ENCODE peak calls at places on chromosome X, in five cellular contexts. One of them, this sample, is unnamed.

GRCh38 chrX:30620980-30621716 is 32.1 kb upstream of the GK start:
- DNase-seq in HCT116: no peak
- DNase-seq in foreskin fibroblast: peak; percentile 65
- DNase-seq in BJ: peak; percentile 68
- DNase-seq in omental fat pad: no peak
- DNase-seq in this sample: peak; percentile 87

GRCh38 chrX:134798472-134798871 is 140.2 kb upstream of the PLAC1 start:
- DNase-seq in foreskin fibroblast: no peak
- DNase-seq in BJ: no peak
- DNase-seq in HCT116: no peak
- DNase-seq in omental fat pad: no peak
- DNase-seq in this sample: no peak

GRCh38 chrX:54894159-54894558 is 26.5 kb upstream of the TRO start:
- DNase-seq in omental fat pad: no peak
- DNase-seq in BJ: no peak
- DNase-seq in HCT116: no peak
- DNase-seq in foreskin fibroblast: no peak
- DNase-seq in this sample: no peak

GRCh38 chrX:28576117-28576516 is 11.1 kb upstream of the IL1RAPL1 start:
- DNase-seq in foreskin fibroblast: no peak
- DNase-seq in BJ: no peak
- DNase-seq in omental fat pad: no peak
- DNase-seq in HCT116: no peak
- DNase-seq in this sample: no peak

GRCh38 chrX:110746014-110746413 is 49.6 kb downstream of the CHRDL1 start:
- DNase-seq in omental fat pad: no peak
- DNase-seq in HCT116: no peak
- DNase-seq in BJ: no peak
- DNase-seq in foreskin fibroblast: no peak
- DNase-seq in this sample: no peak

GRCh38 chrX:9595131-9595530 is 130.3 kb downstream of the TBL1X start:
- DNase-seq in foreskin fibroblast: no peak
- DNase-seq in omental fat pad: no peak
- DNase-seq in HCT116: no peak
- DNase-seq in BJ: no peak
- DNase-seq in this sample: peak; percentile 5

GRCh38 chrX:70479970-70480659 is 35.5 kb downstream of the DLG3 start:
- DNase-seq in BJ: no peak
- DNase-seq in foreskin fibroblast: no peak
- DNase-seq in omental fat pad: no peak
- DNase-seq in HCT116: no peak
- DNase-seq in this sample: peak; percentile 35

GRCh38 chrX:31546130-31546529 is 474.3 kb upstream of the FTHL17 start:
- DNase-seq in omental fat pad: no peak
- DNase-seq in BJ: peak; percentile 12
- DNase-seq in HCT116: no peak
- DNase-seq in foreskin fibroblast: peak; percentile 57
- DNase-seq in this sample: peak; percentile 85

GRCh38 chrX:10043386-10043785 is 76.2 kb downstream of the CLDN34 start:
- DNase-seq in foreskin fibroblast: no peak
- DNase-seq in BJ: no peak
- DNase-seq in HCT116: no peak
- DNase-seq in omental fat pad: no peak
- DNase-seq in this sample: no peak

GRCh38 chrX:123878177-123878576 is 18.3 kb downstream of the XIAP start:
- DNase-seq in foreskin fibroblast: no peak
- DNase-seq in BJ: no peak
- DNase-seq in omental fat pad: no peak
- DNase-seq in HCT116: no peak
- DNase-seq in this sample: no peak

GRCh38 chrX:17214962-17215361 is 160.0 kb upstream of the NHS start:
- DNase-seq in foreskin fibroblast: peak; percentile 1
- DNase-seq in BJ: no peak
- DNase-seq in omental fat pad: no peak
- DNase-seq in HCT116: no peak
- DNase-seq in this sample: peak; percentile 0

GRCh38 chrX:151359931-151360871 is 36.8 kb upstream of the VMA21 start:
- DNase-seq in omental fat pad: no peak
- DNase-seq in foreskin fibroblast: no peak
- DNase-seq in BJ: no peak
- DNase-seq in HCT116: no peak
- DNase-seq in this sample: peak; percentile 5

GRCh38 chrX:47321978-47322377 is 48.4 kb upstream of the ZNF157 start:
- DNase-seq in BJ: no peak
- DNase-seq in HCT116: no peak
- DNase-seq in omental fat pad: no peak
- DNase-seq in foreskin fibroblast: no peak
- DNase-seq in this sample: no peak

GRCh38 chrX:2500681-2501151 is at the start of the genes DHRSX and ZBED1:
- DNase-seq in foreskin fibroblast: no peak
- DNase-seq in HCT116: no peak
- DNase-seq in omental fat pad: no peak
- DNase-seq in BJ: no peak
- DNase-seq in this sample: peak; percentile 41

GRCh38 chrX:39576081-39576701 is 521.6 kb downstream of the BCOR start:
- DNase-seq in HCT116: no peak
- DNase-seq in BJ: no peak
- DNase-seq in omental fat pad: no peak
- DNase-seq in foreskin fibroblast: no peak
- DNase-seq in this sample: no peak

GRCh38 chrX:20374866-20375530 is 108.3 kb upstream of the RPS6KA3 start:
- DNase-seq in HCT116: no peak
- DNase-seq in omental fat pad: no peak
- DNase-seq in BJ: no peak
- DNase-seq in foreskin fibroblast: no peak
- DNase-seq in this sample: no peak

GRCh38 chrX:32780109-32780508 is 431.2 kb downstream of the DMD start:
- DNase-seq in omental fat pad: no peak
- DNase-seq in BJ: no peak
- DNase-seq in foreskin fibroblast: no peak
- DNase-seq in HCT116: no peak
- DNase-seq in this sample: no peak

GRCh38 chrX:49106930-49107329 is 16.6 kb downstream of the GPKOW start:
- DNase-seq in HCT116: no peak
- DNase-seq in foreskin fibroblast: peak; percentile 32
- DNase-seq in omental fat pad: no peak
- DNase-seq in BJ: no peak
- DNase-seq in this sample: peak; percentile 62

GRCh38 chrX:24774650-24775049 is 80.9 kb downstream of the POLA1 start:
- DNase-seq in foreskin fibroblast: no peak
- DNase-seq in omental fat pad: no peak
- DNase-seq in BJ: no peak
- DNase-seq in HCT116: no peak
- DNase-seq in this sample: no peak

GRCh38 chrX:68686684-68687045 is 39.2 kb downstream of the STARD8 start:
- DNase-seq in HCT116: no peak
- DNase-seq in foreskin fibroblast: no peak
- DNase-seq in BJ: no peak
- DNase-seq in omental fat pad: no peak
- DNase-seq in this sample: peak; percentile 49

DNA sequence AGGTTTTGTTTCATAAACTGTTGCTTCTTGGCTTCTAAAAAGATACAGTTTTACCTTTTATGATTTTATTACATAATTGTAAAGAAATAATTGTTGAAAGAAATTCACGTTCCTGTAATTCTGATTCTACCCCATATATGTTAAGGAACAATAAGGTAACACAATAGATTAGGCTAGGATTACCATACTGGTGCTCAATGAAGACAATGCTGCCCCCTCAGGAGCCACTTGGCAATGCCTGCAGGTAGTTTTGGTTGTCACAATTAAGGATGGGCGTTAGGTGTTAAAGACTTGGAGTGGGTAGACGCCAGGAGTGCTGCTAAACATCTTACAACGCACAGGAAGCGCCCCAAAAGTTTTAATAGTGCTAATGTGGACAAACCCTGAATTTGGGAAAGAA is 133.2 kb downstream of the NLGN4X start:
- DNase-seq in omental fat pad: no peak
- DNase-seq in HCT116: no peak
- DNase-seq in foreskin fibroblast: no peak
- DNase-seq in BJ: no peak
- DNase-seq in this sample: no peak
- TF ChIP-seq CTCF in omental fat pad: no peak
- TF ChIP-seq CTCF in HCT116: no peak
- TF ChIP-seq CTCF in foreskin fibroblast: no peak
- TF ChIP-seq CTCF in BJ: no peak
- TF ChIP-seq CTCF in this sample: no peak

GRCh38 chrX:25968920-25969319 is 169.2 kb upstream of the MAGEB18 start:
- DNase-seq in foreskin fibroblast: no peak
- DNase-seq in BJ: no peak
- DNase-seq in HCT116: no peak
- DNase-seq in omental fat pad: no peak
- DNase-seq in this sample: peak; percentile 48
- TF ChIP-seq CTCF in foreskin fibroblast: no peak
- TF ChIP-seq CTCF in BJ: no peak
- TF ChIP-seq CTCF in HCT116: peak; percentile 23
- TF ChIP-seq CTCF in omental fat pad: no peak
- TF ChIP-seq CTCF in this sample: peak; percentile 39

GRCh38 chrX:120205816-120206753 is 44.5 kb upstream of the ZBTB33 start:
- DNase-seq in HCT116: no peak
- DNase-seq in BJ: no peak
- DNase-seq in omental fat pad: no peak
- DNase-seq in foreskin fibroblast: no peak
- DNase-seq in this sample: no peak
- TF ChIP-seq CTCF in HCT116: no peak
- TF ChIP-seq CTCF in BJ: no peak
- TF ChIP-seq CTCF in omental fat pad: no peak
- TF ChIP-seq CTCF in foreskin fibroblast: no peak
- TF ChIP-seq CTCF in this sample: no peak

GRCh38 chrX:120251471-120252011 is 929 bp downstream of the ZBTB33 start:
- DNase-seq in foreskin fibroblast: peak; percentile 5
- DNase-seq in BJ: no peak
- DNase-seq in HCT116: no peak
- DNase-seq in omental fat pad: no peak
- DNase-seq in this sample: peak; percentile 33
- TF ChIP-seq CTCF in foreskin fibroblast: no peak
- TF ChIP-seq CTCF in BJ: no peak
- TF ChIP-seq CTCF in HCT116: no peak
- TF ChIP-seq CTCF in omental fat pad: no peak
- TF ChIP-seq CTCF in this sample: no peak

DNA sequence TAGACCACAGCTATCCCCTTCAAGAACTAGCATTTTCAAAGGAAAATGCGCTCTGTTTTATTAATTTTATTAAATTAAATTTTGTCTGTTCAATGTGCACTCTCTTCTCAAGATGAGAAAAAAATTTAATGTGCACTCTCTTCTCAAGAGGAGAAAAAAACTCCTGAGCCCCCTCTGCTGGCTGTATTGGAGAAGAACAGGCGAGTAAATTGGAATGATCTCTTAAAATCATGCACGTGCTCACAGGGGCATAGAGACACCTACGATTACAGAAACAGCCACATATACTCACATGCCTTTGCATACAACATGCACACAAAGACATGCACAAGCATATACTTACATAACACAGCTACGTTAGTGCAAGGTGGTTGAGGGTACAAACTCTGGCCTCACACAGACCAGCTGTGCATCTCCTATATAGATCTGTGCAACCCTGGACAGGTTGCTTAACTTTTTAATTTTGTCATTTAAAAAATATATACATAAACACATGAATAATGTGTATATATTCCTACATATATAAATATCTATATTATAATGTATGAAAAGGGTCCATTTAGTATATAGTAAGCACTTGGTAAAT is 176.2 kb upstream of the CXorf66 start:
- DNase-seq in HCT116: peak; percentile 2
- DNase-seq in omental fat pad: no peak
- DNase-seq in foreskin fibroblast: no peak
- DNase-seq in BJ: no peak
- DNase-seq in this sample: peak; percentile 37
- TF ChIP-seq CTCF in HCT116: peak; percentile 46
- TF ChIP-seq CTCF in omental fat pad: no peak
- TF ChIP-seq CTCF in foreskin fibroblast: peak; percentile 41
- TF ChIP-seq CTCF in BJ: peak; percentile 53
- TF ChIP-seq CTCF in this sample: peak; percentile 44

GRCh38 chrX:15758140-15758539 is 20.1 kb downstream of the CA5B start:
- DNase-seq in HCT116: no peak
- DNase-seq in BJ: no peak
- DNase-seq in omental fat pad: no peak
- DNase-seq in foreskin fibroblast: no peak
- DNase-seq in this sample: no peak

GRCh38 chrX:15761564-15762191 is 23.6 kb downstream of the CA5B start:
- DNase-seq in foreskin fibroblast: no peak
- DNase-seq in HCT116: no peak
- DNase-seq in omental fat pad: no peak
- DNase-seq in BJ: no peak
- DNase-seq in this sample: peak; percentile 44
- TF ChIP-seq CTCF in foreskin fibroblast: peak; percentile 73
- TF ChIP-seq CTCF in HCT116: peak; percentile 66
- TF ChIP-seq CTCF in omental fat pad: no peak
- TF ChIP-seq CTCF in BJ: peak; percentile 76
- TF ChIP-seq CTCF in this sample: peak; percentile 70

GRCh38 chrX:56798866-56799864 is 70.1 kb downstream of the NBDY start:
- DNase-seq in omental fat pad: no peak
- DNase-seq in BJ: no peak
- DNase-seq in HCT116: no peak
- DNase-seq in foreskin fibroblast: no peak
- DNase-seq in this sample: no peak
- TF ChIP-seq CTCF in omental fat pad: no peak
- TF ChIP-seq CTCF in BJ: no peak
- TF ChIP-seq CTCF in HCT116: no peak
- TF ChIP-seq CTCF in foreskin fibroblast: no peak
- TF ChIP-seq CTCF in this sample: no peak

GRCh38 chrX:153689654-153690465 is 2.1 kb downstream of the SLC6A8 start:
- DNase-seq in HCT116: no peak
- DNase-seq in BJ: no peak
- DNase-seq in foreskin fibroblast: no peak
- DNase-seq in omental fat pad: no peak
- DNase-seq in this sample: no peak
- TF ChIP-seq CTCF in HCT116: peak; percentile 26
- TF ChIP-seq CTCF in BJ: no peak
- TF ChIP-seq CTCF in foreskin fibroblast: no peak
- TF ChIP-seq CTCF in omental fat pad: no peak
- TF ChIP-seq CTCF in this sample: peak; percentile 2